ENCODE peak calls at places on chromosomes 5 and 9, in six cellular contexts. K is WERI-Rb-1; F is heart left ventricle; L is fibroblast of lung; Z is AG04450; H is effector memory CD4-positive, alpha-beta T cell. P is an unnamed sample.

GRCh38 chr5:36457511-36458260 is 148.7 kb upstream of the SLC1A3 start:
- DNase-seq in K (no peak), F (no peak), L (peak; percentile 88), Z (no peak), H (no peak), P (no peak)

GRCh38 chr5:38540348-38540747 is 16.1 kb downstream of the LIFR start:
- DNase-seq in K (peak; percentile 47), F (peak; percentile 38), L (no peak), Z (no peak), H (no peak), P (peak; percentile 69)

GRCh38 chr9:38127271-38127839 is 58.3 kb upstream of the SHB start:
- DNase-seq in K (no peak), F (no peak), L (no peak), Z (no peak), H (no peak), P (no peak)

GRCh38 chr9:129414377-129415021 is 206.4 kb downstream of the C9orf50 start:
- DNase-seq in K (peak; percentile 71), F (peak; percentile 43), L (peak; percentile 41), Z (no peak), H (peak; percentile 16), P (no peak)

GRCh38 chr5:148791334-148791667 is 35.1 kb upstream of the ADRB2 start:
- DNase-seq in K (no peak), F (no peak), L (peak; percentile 70), Z (no peak), H (no peak), P (no peak)

GRCh38 chr9:21804336-21804735 is 1.9 kb downstream of the MTAP start:
- DNase-seq in K (no peak), F (no peak), L (no peak), Z (no peak), H (no peak), P (no peak)

GRCh38 chr5:159309689-159310433 is 20.4 kb downstream of the IL12B start:
- DNase-seq in K (no peak), F (no peak), L (no peak), Z (no peak), H (no peak), P (no peak)

GRCh38 chr5:90169078-90169477 is 240.5 kb downstream of the CETN3 start:
- DNase-seq in K (no peak), F (no peak), L (no peak), Z (no peak), H (no peak), P (no peak)

GRCh38 chr5:161397448-161397847 is 149.1 kb downstream of the GABRB2 start:
- DNase-seq in K (no peak), F (no peak), L (no peak), Z (no peak), H (no peak), P (no peak)

GRCh38 chr5:172123269-172123692 is 64.7 kb downstream of the STK10 start:
- DNase-seq in K (no peak), F (peak; percentile 87), L (peak; percentile 61), Z (no peak), H (no peak), P (no peak)

GRCh38 chr5:100854594-100854993 is 48.5 kb downstream of the ST8SIA4 start:
- DNase-seq in K (no peak), F (no peak), L (no peak), Z (no peak), H (no peak), P (no peak)

GRCh38 chr5:6875376-6875775 is 162.1 kb downstream of the TENT4A start:
- DNase-seq in K (no peak), F (no peak), L (no peak), Z (no peak), H (no peak), P (no peak)

GRCh38 chr9:126126012-126126411 is 200.6 kb upstream of the MVB12B start:
- DNase-seq in K (no peak), F (no peak), L (no peak), Z (no peak), H (no peak), P (peak; percentile 52)

GRCh38 chr9:106929471-106930198 is 66.7 kb downstream of the ZNF462 start:
- DNase-seq in K (no peak), F (peak; percentile 55), L (peak; percentile 56), Z (peak; percentile 48), H (no peak), P (no peak)

GRCh38 chr9:130345009-130345992 is 79.7 kb downstream of the HMCN2 start:
- DNase-seq in K (no peak), F (no peak), L (peak; percentile 18), Z (no peak), H (no peak), P (no peak)

GRCh38 chr9:73132034-73132776 is 19.5 kb upstream of the ANXA1 start:
- DNase-seq in K (no peak), F (peak; percentile 73), L (peak; percentile 85), Z (no peak), H (peak; percentile 58), P (peak; percentile 25)

GRCh38 chr5:161966544-161966943 is 101.0 kb upstream of the GABRG2 start:
- DNase-seq in K (no peak), F (no peak), L (no peak), Z (no peak), H (no peak), P (no peak)

GRCh38 chr5:78731884-78732283 is 83.3 kb upstream of the LHFPL2 start:
- DNase-seq in K (no peak), F (no peak), L (peak; percentile 41), Z (no peak), H (no peak), P (no peak)

GRCh38 chr9:96087669-96088299 is 212.3 kb downstream of the ERCC6L2 start:
- DNase-seq in K (no peak), F (no peak), L (no peak), Z (no peak), H (no peak), P (no peak)

GRCh38 chr5:17374157-17374556 is 123.9 kb upstream of the TAF11L2 start:
- DNase-seq in K (no peak), F (no peak), L (peak; percentile 86), Z (no peak), H (no peak), P (no peak)

GRCh38 chr5:55897905-55898304 is 46.7 kb downstream of the IL31RA start:
- DNase-seq in K (no peak), F (peak; percentile 37), L (peak; percentile 96), Z (no peak), H (no peak), P (no peak)

GRCh38 chr9:3696368-3696767 is 170.6 kb upstream of the RFX3 start:
- DNase-seq in K (no peak), F (no peak), L (no peak), Z (no peak), H (no peak), P (no peak)

GRCh38 chr5:16757989-16758501 is 141.2 kb upstream of the RETREG1 start:
- DNase-seq in K (no peak), F (no peak), L (no peak), Z (no peak), H (no peak), P (no peak)

GRCh38 chr9:14945351-14945750 is 35.1 kb upstream of the FREM1 start:
- DNase-seq in K (no peak), F (no peak), L (no peak), Z (no peak), H (no peak), P (no peak)

GRCh38 chr9:1154739-1155138 is 104.6 kb downstream of the DMRT2 start:
- DNase-seq in K (no peak), F (no peak), L (no peak), Z (no peak), H (no peak), P (no peak)

GRCh38 chr5:133427121-133427777 is 185.1 kb downstream of the FSTL4 start:
- DNase-seq in K (no peak), F (no peak), L (peak; percentile 45), Z (no peak), H (no peak), P (no peak)

GRCh38 chr9:133158695-133159094 is 5.0 kb downstream of the GBGT1 start:
- DNase-seq in K (no peak), F (no peak), L (no peak), Z (no peak), H (no peak), P (no peak)

GRCh38 chr5:39394946-39395345 is 29.8 kb downstream of the DAB2 start:
- DNase-seq in K (no peak), F (no peak), L (peak; percentile 91), Z (no peak), H (no peak), P (no peak)

DNA sequence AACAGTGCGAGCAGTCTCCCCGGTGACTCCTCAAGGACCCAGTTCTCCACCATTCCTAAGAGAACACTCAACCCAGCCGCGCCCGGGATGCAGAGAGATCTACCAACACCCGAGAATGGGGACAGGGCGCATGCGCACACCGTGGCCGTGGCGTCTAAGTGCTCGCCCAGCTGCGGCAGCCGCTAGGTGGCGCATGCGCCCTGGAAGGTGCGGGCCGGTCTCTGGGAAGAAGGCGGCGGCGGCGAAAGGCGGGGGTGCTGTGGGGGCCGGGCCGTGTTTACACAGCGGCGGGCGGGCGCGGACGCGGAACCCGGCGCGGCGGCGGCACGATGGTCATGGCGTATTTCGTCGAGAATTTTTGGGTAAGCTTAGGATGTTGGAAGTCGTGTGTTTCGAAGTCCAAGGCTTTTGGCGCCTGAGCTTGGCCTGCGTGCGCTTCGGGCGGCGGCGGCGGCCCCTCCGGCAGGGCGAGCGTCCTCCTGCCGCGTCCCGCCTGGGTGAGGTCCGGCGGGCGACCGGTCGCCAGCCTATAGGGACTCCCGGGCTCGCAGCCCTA is at the start of gene FCHO2:
- DNase-seq in K (peak; percentile 97), F (peak; percentile 99), L (peak; percentile 93), Z (peak; percentile 90), H (peak; percentile 94), P (peak; percentile 90)
- H3K27ac ChIP-seq in K (peak within 1 kb of the TSS; percentile 95), F (peak within 1 kb of the TSS; percentile 96), L (peak within 1 kb of the TSS; percentile 94), Z (peak within 1 kb of the TSS; percentile 96), H (peak within 1 kb of the TSS; percentile 22), P (peak within 1 kb of the TSS; percentile 98)

GRCh38 chr9:89024727-89025126 is 33.5 kb downstream of the S1PR3 start:
- DNase-seq in K (no peak), F (no peak), L (no peak), Z (no peak), H (no peak), P (no peak)

GRCh38 chr9:89023788-89024187 is 32.5 kb downstream of the S1PR3 start:
- DNase-seq in K (no peak), F (no peak), L (peak; percentile 58), Z (no peak), H (no peak), P (no peak)

GRCh38 chr9:89022071-89022721 is 30.9 kb downstream of the S1PR3 start:
- DNase-seq in K (no peak), F (no peak), L (peak; percentile 77), Z (no peak), H (no peak), P (no peak)

GRCh38 chr9:89021154-89021803 is 30.0 kb downstream of the S1PR3 start:
- DNase-seq in K (no peak), F (no peak), L (peak; percentile 92), Z (peak; percentile 72), H (no peak), P (no peak)

GRCh38 chr9:89022902-89023301 is 31.6 kb downstream of the S1PR3 start:
- DNase-seq in K (no peak), F (no peak), L (peak; percentile 79), Z (no peak), H (no peak), P (no peak)
- H3K4me3 ChIP-seq in K (no peak overlapping the region), F (no peak overlapping the region), L (no peak overlapping the region), Z (no peak overlapping the region), H (no peak overlapping the region), P (no peak overlapping the region)

GRCh38 chr5:32055891-32056866 is 117.9 kb downstream of the GOLPH3 start:
- DNase-seq in K (no peak), F (no peak), L (no peak), Z (no peak), H (no peak), P (no peak)
- H3K27ac ChIP-seq in K (no peak overlapping the region), F (peak overlapping the region; percentile 49), L (no peak overlapping the region), Z (no peak overlapping the region), H (no peak overlapping the region), P (no peak overlapping the region)

GRCh38 chr5:107570805-107571531 is 99.8 kb downstream of the EFNA5 start:
- DNase-seq in K (peak; percentile 42), F (no peak), L (no peak), Z (no peak), H (no peak), P (no peak)
- H3K4me3 ChIP-seq in K (no peak overlapping the region), F (peak overlapping the region; percentile 43), L (no peak overlapping the region), Z (no peak overlapping the region), H (peak overlapping the region; percentile 58), P (peak overlapping the region; percentile 61)

P was measured in ascending aorta.